ENCODE peak calls at places on chromosome 7, in eight cellular contexts. One of them, this sample, is unnamed.

GRCh38 chr7:2719007-2719406 is 31.0 kb downstream of the AMZ1 start:
- DNase-seq in T-helper 9 cell: peak; percentile 62
- DNase-seq in osteocyte: no peak
- DNase-seq in GOT3: no peak
- DNase-seq in cardiac muscle cell: peak; percentile 46
- DNase-seq in non-pigmented ciliary epithelial cell: no peak
- DNase-seq in EH: no peak
- DNase-seq in activated naive CD4-positive, alpha-beta T cell: peak; percentile 29
- DNase-seq in this sample: no peak

GRCh38 chr7:917255-918117 is 37.0 kb downstream of the ADAP1 start:
- DNase-seq in T-helper 9 cell: no peak
- DNase-seq in osteocyte: no peak
- DNase-seq in GOT3: no peak
- DNase-seq in cardiac muscle cell: no peak
- DNase-seq in non-pigmented ciliary epithelial cell: no peak
- DNase-seq in EH: no peak
- DNase-seq in activated naive CD4-positive, alpha-beta T cell: no peak
- DNase-seq in this sample: no peak

GRCh38 chr7:151511946-151512345 is 7.7 kb downstream of the RHEB start:
- DNase-seq in T-helper 9 cell: no peak
- DNase-seq in osteocyte: no peak
- DNase-seq in GOT3: no peak
- DNase-seq in cardiac muscle cell: no peak
- DNase-seq in non-pigmented ciliary epithelial cell: no peak
- DNase-seq in EH: no peak
- DNase-seq in activated naive CD4-positive, alpha-beta T cell: no peak
- DNase-seq in this sample: no peak

GRCh38 chr7:151126500-151127137 is 40.3 kb downstream of the AGAP3 start:
- DNase-seq in T-helper 9 cell: no peak
- DNase-seq in osteocyte: no peak
- DNase-seq in GOT3: no peak
- DNase-seq in cardiac muscle cell: no peak
- DNase-seq in non-pigmented ciliary epithelial cell: no peak
- DNase-seq in EH: no peak
- DNase-seq in activated naive CD4-positive, alpha-beta T cell: no peak
- DNase-seq in this sample: no peak

GRCh38 chr7:131007439-131008330 is 273.7 kb upstream of the KLF14 start:
- DNase-seq in T-helper 9 cell: no peak
- DNase-seq in osteocyte: no peak
- DNase-seq in GOT3: no peak
- DNase-seq in cardiac muscle cell: peak; percentile 56
- DNase-seq in non-pigmented ciliary epithelial cell: no peak
- DNase-seq in EH: peak; percentile 89
- DNase-seq in activated naive CD4-positive, alpha-beta T cell: no peak
- DNase-seq in this sample: peak; percentile 82

GRCh38 chr7:33392143-33392542 is 262.8 kb downstream of the BBS9 start:
- DNase-seq in T-helper 9 cell: no peak
- DNase-seq in osteocyte: no peak
- DNase-seq in GOT3: no peak
- DNase-seq in cardiac muscle cell: no peak
- DNase-seq in non-pigmented ciliary epithelial cell: no peak
- DNase-seq in EH: no peak
- DNase-seq in activated naive CD4-positive, alpha-beta T cell: no peak
- DNase-seq in this sample: no peak

GRCh38 chr7:155644971-155645509 is 579 bp downstream of the RBM33 start:
- DNase-seq in T-helper 9 cell: peak; percentile 21
- DNase-seq in osteocyte: no peak
- DNase-seq in GOT3: no peak
- DNase-seq in cardiac muscle cell: peak; percentile 45
- DNase-seq in non-pigmented ciliary epithelial cell: no peak
- DNase-seq in EH: peak; percentile 47
- DNase-seq in activated naive CD4-positive, alpha-beta T cell: no peak
- DNase-seq in this sample: peak; percentile 37

GRCh38 chr7:157548691-157549265 is 212.0 kb downstream of the DNAJB6 start:
- DNase-seq in T-helper 9 cell: no peak
- DNase-seq in osteocyte: no peak
- DNase-seq in GOT3: no peak
- DNase-seq in cardiac muscle cell: no peak
- DNase-seq in non-pigmented ciliary epithelial cell: no peak
- DNase-seq in EH: no peak
- DNase-seq in activated naive CD4-positive, alpha-beta T cell: no peak
- DNase-seq in this sample: no peak

GRCh38 chr7:85115006-85115405 is 71.8 kb downstream of the SEMA3D start:
- DNase-seq in T-helper 9 cell: no peak
- DNase-seq in osteocyte: no peak
- DNase-seq in GOT3: no peak
- DNase-seq in cardiac muscle cell: no peak
- DNase-seq in non-pigmented ciliary epithelial cell: no peak
- DNase-seq in EH: no peak
- DNase-seq in activated naive CD4-positive, alpha-beta T cell: no peak
- DNase-seq in this sample: no peak

This sample was measured in RPMI7951.